ENCODE peak calls at places on chromosomes 5 and 9, in four cellular contexts. S, A, W and J are unnamed samples.

GRCh38 chr5:6377582-6378127 is 692 bp downstream of the MED10 start:
- DNase-seq in S (no peak), A (peak), W (no peak), J (peak)

GRCh38 chr5:56979968-56980367 is 28.0 kb upstream of the MIER3 start:
- DNase-seq in S (no peak), A (no peak), W (no peak), J (no peak)

GRCh38 chr9:129406278-129407225 is 214.3 kb downstream of the C9orf50 start:
- DNase-seq in S (peak), A (no peak), W (no peak), J (no peak)

GRCh38 chr9:113964740-113965095 is 88.6 kb downstream of the ZNF618 start:
- DNase-seq in S (no peak), A (no peak), W (no peak), J (no peak)

GRCh38 chr9:27407966-27408365 is 111.0 kb upstream of the EQTN start:
- DNase-seq in S (no peak), A (peak), W (no peak), J (no peak)

GRCh38 chr9:97714435-97714834 is 17.3 kb upstream of the XPA start:
- DNase-seq in S (no peak), A (peak), W (no peak), J (no peak)

GRCh38 chr9:19409406-19410194 is 791 bp downstream of the ACER2 start:
- DNase-seq in S (peak), A (no peak), W (peak), J (no peak)

GRCh38 chr5:43208658-43209057 is 16.6 kb downstream of the NIM1K start:
- DNase-seq in S (no peak), A (no peak), W (no peak), J (no peak)

GRCh38 chr5:96838483-96839395 is 31.0 kb upstream of the ERAP1 start:
- DNase-seq in S (no peak), A (no peak), W (no peak), J (no peak)

GRCh38 chr9:132989414-132989996 is 11.0 kb downstream of the GFI1B start:
- DNase-seq in S (peak), A (no peak), W (no peak), J (peak)

GRCh38 chr9:6675268-6675667 is 29.7 kb upstream of the GLDC start:
- DNase-seq in S (no peak), A (no peak), W (no peak), J (no peak)

GRCh38 chr5:132485641-132486317 is 4.8 kb downstream of the IRF1 start:
- DNase-seq in S (no peak), A (no peak), W (no peak), J (no peak)

GRCh38 chr5:66987949-66988838 is 208.4 kb downstream of the CD180 start:
- DNase-seq in S (peak), A (peak), W (no peak), J (peak)

GRCh38 chr9:134695144-134695543 is 53.5 kb downstream of the COL5A1 start:
- DNase-seq in S (no peak), A (no peak), W (no peak), J (no peak)

GRCh38 chr5:137888875-137889759 is at the start of gene PKD2L2:
- DNase-seq in S (peak), A (peak), W (peak), J (peak)

GRCh38 chr5:80159133-80159815 is 96.6 kb downstream of the SERINC5 start:
- DNase-seq in S (no peak), A (no peak), W (no peak), J (no peak)

GRCh38 chr9:80507611-80508010 is 935.8 kb downstream of the TLE4 start:
- DNase-seq in S (no peak), A (no peak), W (no peak), J (no peak)

GRCh38 chr5:1015545-1015944 is 6.9 kb downstream of the NKD2 start:
- DNase-seq in S (no peak), A (no peak), W (no peak), J (no peak)

GRCh38 chr9:126295082-126295477 is 31.5 kb upstream of the MVB12B start:
- DNase-seq in S (no peak), A (no peak), W (no peak), J (no peak)

GRCh38 chr5:133366438-133366837 is 245.9 kb downstream of the FSTL4 start:
- DNase-seq in S (no peak), A (no peak), W (no peak), J (no peak)

GRCh38 chr9:95077053-95077765 is 240.3 kb downstream of the FANCC start:
- DNase-seq in S (peak), A (no peak), W (no peak), J (peak)

GRCh38 chr5:27403248-27403882 is 365.0 kb upstream of the CDH9 start:
- DNase-seq in S (no peak), A (peak), W (no peak), J (no peak)

GRCh38 chr5:78597858-78598415 is 50.6 kb downstream of the LHFPL2 start:
- DNase-seq in S (no peak), A (peak), W (no peak), J (no peak)

GRCh38 chr9:2928386-2928785 is 84.5 kb upstream of the PUM3 start:
- DNase-seq in S (no peak), A (no peak), W (no peak), J (no peak)

GRCh38 chr5:134994560-134995156 is 27.0 kb downstream of the CATSPER3 start:
- DNase-seq in S (peak), A (no peak), W (no peak), J (no peak)

GRCh38 chr9:928363-929042 is 48.0 kb upstream of the DMRT3 start:
- DNase-seq in S (peak), A (no peak), W (no peak), J (no peak)

GRCh38 chr5:144205141-144205551 is 34.5 kb downstream of the KCTD16 start:
- DNase-seq in S (peak), A (peak), W (peak), J (peak)

GRCh38 chr9:134716067-134716466 is 74.5 kb downstream of the COL5A1 start:
- DNase-seq in S (no peak), A (no peak), W (no peak), J (no peak)

GRCh38 chr5:107337281-107337680 is 333.5 kb downstream of the EFNA5 start:
- DNase-seq in S (no peak), A (peak), W (no peak), J (no peak)

GRCh38 chr9:127785933-127786772 is at the start of gene CDK9:
- DNase-seq in S (peak), A (peak), W (peak), J (peak)